ENCODE peak calls at places on chromosomes 5 and 9, in seven cellular contexts. Z, C, H, T, B, E and Q are unnamed samples.
A peak's percentile ranks its signal among the peaks of the same experiment; 100 is the strongest.

GRCh38 chr5:160108124-160108523 is 11.1 kb downstream of the PWWP2A start:
- DNase-seq in H (no peak), E (no peak), T (no peak), B (no peak), Z (no peak), C (no peak), Q (no peak)

GRCh38 chr5:15021286-15022046 is 149.9 kb upstream of the ANKH start:
- DNase-seq in Z (no peak), B (no peak), H (no peak), E (no peak), T (peak; percentile 13), C (peak; percentile 80), Q (no peak)

GRCh38 chr5:101018299-101018698 is 115.2 kb upstream of the ST8SIA4 start:
- DNase-seq in B (no peak), C (no peak), E (no peak), H (no peak), Z (no peak), T (peak; percentile 18), Q (no peak)

GRCh38 chr5:136769900-136770684 is 404.7 kb upstream of the TRPC7 start:
- DNase-seq in C (peak; percentile 50), E (no peak), B (peak; percentile 80), H (peak; percentile 62), Z (peak; percentile 19), T (peak; percentile 81), Q (peak; percentile 2)

GRCh38 chr5:32030226-32030625 is 143.9 kb downstream of the GOLPH3 start:
- DNase-seq in E (no peak), Z (no peak), C (no peak), T (no peak), B (no peak), H (no peak), Q (no peak)

GRCh38 chr9:131999692-132000551 is 79.7 kb downstream of the MED27 start:
- DNase-seq in C (peak; percentile 91), Z (no peak), B (no peak), H (no peak), E (no peak), T (no peak), Q (no peak)

GRCh38 chr5:112263469-112263868 is 155.6 kb downstream of the EPB41L4A start:
- DNase-seq in C (no peak), B (no peak), Z (no peak), H (no peak), T (no peak), E (no peak), Q (no peak)

GRCh38 chr9:133953976-133954709 is 38.0 kb downstream of the VAV2 start:
- DNase-seq in T (no peak), H (peak; percentile 43), C (no peak), E (no peak), Z (no peak), B (no peak), Q (no peak)

GRCh38 chr9:137724818-137725240 is 106.0 kb downstream of the EHMT1 start:
- DNase-seq in H (no peak), T (no peak), C (no peak), E (no peak), Z (no peak), B (no peak), Q (no peak)

GRCh38 chr9:122091682-122092592 is 1.2 kb downstream of the TTLL11 start:
- DNase-seq in T (no peak), H (peak; percentile 47), Z (no peak), E (no peak), B (no peak), C (no peak), Q (no peak)

GRCh38 chr9:122090981-122091380 is 2.1 kb downstream of the TTLL11 start:
- DNase-seq in T (no peak), C (no peak), E (no peak), H (no peak), Z (no peak), B (no peak), Q (no peak)

GRCh38 chr9:122095010-122095767 is 2.1 kb upstream of the TTLL11 start:
- DNase-seq in T (peak; percentile 45), E (no peak), H (peak; percentile 70), B (peak; percentile 68), Z (peak; percentile 58), C (peak; percentile 65), Q (no peak)

GRCh38 chr9:122090287-122090883 is 2.7 kb downstream of the TTLL11 start:
- DNase-seq in T (no peak), E (no peak), H (no peak), C (no peak), Z (no peak), B (no peak), Q (no peak)

DNA sequence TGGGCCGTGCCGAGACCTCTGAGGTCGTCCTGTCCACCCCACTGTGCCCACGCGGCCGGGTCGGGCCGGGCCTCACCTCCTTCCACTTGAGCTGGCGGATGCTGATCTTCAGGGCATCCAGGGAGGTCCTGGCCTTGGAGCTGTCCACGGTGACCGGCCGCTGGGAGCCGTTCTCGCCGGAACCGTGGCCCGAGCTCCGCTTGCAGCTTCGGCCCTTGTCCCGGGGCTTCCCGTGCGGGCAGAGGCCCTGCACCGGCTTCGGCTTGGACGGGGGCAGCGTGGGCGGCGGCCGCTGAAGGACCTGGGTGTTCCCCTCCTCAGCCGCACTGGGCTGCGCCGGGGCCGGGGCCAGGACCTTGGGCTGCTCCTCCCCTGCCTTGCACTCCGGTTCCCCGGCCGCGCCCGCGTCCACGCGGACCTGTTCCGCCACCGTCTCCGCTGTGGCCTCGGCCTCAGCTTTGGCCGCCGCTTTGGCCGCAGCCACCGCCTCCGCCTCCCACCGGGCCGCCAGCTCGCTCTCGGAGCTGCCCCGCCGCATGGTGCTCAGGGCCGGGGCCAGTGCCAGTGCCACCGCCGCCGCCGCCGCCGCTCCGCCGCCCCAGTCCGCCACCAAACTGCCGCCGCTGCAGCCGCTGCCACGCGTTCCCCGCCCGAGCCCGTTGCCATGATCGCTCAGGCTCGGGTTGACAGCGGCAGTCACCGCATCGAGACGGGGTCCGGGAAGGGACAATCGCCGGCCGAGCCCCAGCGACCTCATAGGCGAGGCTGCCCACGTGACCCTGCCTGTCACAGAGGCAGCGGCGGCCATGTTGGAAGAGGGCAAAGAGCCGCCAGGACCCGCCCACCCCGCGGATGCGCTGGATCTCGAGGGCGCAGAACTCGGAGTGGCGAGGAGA is at the start of gene TTLL11:
- DNase-seq in B (peak; percentile 94), Z (peak; percentile 96), E (peak; percentile 92), T (peak; percentile 92), H (peak; percentile 92), C (peak; percentile 91), Q (peak; percentile 96)
- TF ChIP-seq CTCF in B (no peak), Z (no peak), E (no peak), T (no peak), H (no peak), C (no peak), Q (no peak)

GRCh38 chr9:95182854-95183563 is 134.5 kb downstream of the FANCC start:
- DNase-seq in C (no peak), B (no peak), H (no peak), E (no peak), T (no peak), Z (no peak), Q (no peak)
- TF ChIP-seq CTCF in C (peak; percentile 7), B (peak; percentile 56), H (no peak), E (no peak), T (no peak), Z (no peak), Q (no peak)

GRCh38 chr5:148820778-148821395 is 5.5 kb upstream of the ADRB2 start:
- DNase-seq in C (peak; percentile 50), Z (no peak), T (peak; percentile 64), H (peak; percentile 44), B (peak; percentile 8), E (no peak), Q (peak; percentile 35)
- TF ChIP-seq CTCF in C (peak; percentile 59), Z (peak; percentile 44), T (peak; percentile 61), H (peak; percentile 88), B (peak; percentile 66), E (no peak), Q (peak; percentile 6)

DNA sequence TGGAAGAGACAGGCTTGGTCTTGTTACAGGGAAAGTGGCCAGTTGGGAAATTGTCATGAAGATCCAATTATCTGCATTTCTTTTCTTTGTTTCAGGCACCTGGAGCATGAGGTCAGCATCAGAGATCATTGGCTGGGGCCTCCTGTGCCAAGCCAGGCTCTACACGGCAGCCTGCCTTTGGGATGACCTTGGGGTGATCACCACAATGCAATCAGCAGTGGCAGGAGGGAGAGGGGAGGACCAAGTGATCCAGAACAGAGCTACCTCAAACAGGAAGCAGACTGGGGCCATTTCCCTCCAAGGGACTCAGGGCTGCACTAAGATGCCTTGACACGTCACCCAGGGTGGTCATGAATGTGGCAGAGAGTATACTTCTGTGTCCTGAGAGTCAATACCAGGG is 8.9 kb downstream of the SMIM23 start:
- DNase-seq in H (no peak), C (no peak), E (no peak), B (no peak), T (no peak), Z (no peak), Q (no peak)
- TF ChIP-seq CTCF in H (no peak), C (no peak), E (no peak), B (no peak), T (no peak), Z (no peak), Q (no peak)

DNA sequence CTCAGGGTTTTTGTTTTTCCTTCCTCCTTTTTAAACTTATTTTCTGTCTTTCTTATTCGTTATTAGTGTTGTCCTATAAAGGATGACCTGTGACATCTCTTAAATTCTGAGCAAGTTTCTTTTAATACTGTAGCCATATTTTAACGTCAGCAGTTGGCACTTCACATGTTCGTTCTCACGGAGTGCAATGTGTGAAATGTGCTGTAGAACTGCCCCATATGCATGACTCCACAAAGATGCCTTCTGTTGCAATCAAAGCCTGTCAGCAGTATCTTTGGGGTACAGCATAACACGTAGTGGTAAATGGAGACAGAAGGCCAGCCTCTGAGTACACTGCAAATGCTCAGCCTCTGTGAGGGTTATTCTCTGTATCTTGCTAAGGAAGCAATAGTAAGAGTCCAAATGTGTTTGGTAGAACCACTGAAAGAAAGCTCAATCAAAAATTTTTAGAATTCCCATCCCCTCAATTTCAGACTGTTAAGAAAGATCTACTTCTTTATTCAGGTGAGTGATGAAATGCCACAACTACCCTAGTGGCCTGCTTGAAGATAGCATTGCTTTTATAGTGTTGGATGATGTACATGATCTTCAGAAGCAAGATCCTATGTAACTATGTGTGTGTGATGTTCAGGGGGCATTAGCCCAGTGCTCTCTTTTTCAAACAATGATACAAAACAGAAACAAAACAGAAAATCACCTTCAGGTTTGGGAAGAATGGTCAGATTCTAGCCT is 277.7 kb downstream of the TMEM167A start:
- DNase-seq in T (no peak), E (no peak), B (no peak), C (no peak), H (no peak), Z (no peak), Q (no peak)
- TF ChIP-seq CTCF in T (no peak), E (no peak), B (peak; percentile 29), C (no peak), H (peak; percentile 26), Z (no peak), Q (no peak)

DNA sequence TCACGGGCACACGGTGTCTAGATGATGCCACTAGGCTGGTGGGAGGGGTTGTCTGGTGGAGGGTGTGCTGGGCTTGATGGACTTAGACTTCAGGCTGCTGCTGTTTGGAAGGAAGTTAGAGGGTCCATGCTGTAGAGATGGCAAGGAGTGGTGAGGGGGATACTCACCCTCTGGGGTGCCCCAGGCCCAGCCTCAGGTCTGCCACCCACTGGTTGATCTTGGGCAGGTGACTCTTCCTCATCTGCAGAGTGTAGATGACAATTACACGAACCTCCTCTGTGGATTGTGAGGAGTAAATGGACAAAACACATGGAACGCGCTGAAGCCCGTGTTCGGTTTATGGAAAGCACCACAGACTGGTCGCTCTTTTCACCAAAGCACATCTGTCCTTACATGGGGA is 58.1 kb downstream of the ZNF618 start:
- DNase-seq in Z (no peak), C (no peak), H (no peak), B (no peak), E (no peak), T (no peak), Q (no peak)
- TF ChIP-seq CTCF in Z (no peak), C (no peak), H (peak; percentile 25), B (no peak), E (no peak), T (no peak), Q (no peak)

GRCh38 chr5:75412111-75412990 is 75.3 kb downstream of the HMGCR start:
- DNase-seq in H (no peak), T (no peak), E (no peak), C (peak; percentile 91), B (no peak), Z (no peak), Q (no peak)
- TF ChIP-seq CTCF in H (peak; percentile 24), T (no peak), E (no peak), C (peak; percentile 16), B (peak; percentile 29), Z (no peak), Q (no peak)